ENCODE peak calls at places on chromosome 1, in six cellular contexts. R, E, Y, J, S and D are unnamed samples. For H3K36me3, the result is how much of the 10 kb centered on the place peaks cover.

GRCh38 chr1:62368989-62369388 is 49.8 kb upstream of the KANK4 start:
- DNase-seq in R (no peak), E (no peak), Y (no peak), J (no peak), S (no peak), D (no peak)

GRCh38 chr1:54837002-54837853 is 36.1 kb upstream of the TTC22 start:
- DNase-seq in R (no peak), E (no peak), Y (no peak), J (no peak), S (peak), D (no peak)

GRCh38 chr1:21624577-21625389 is 44.4 kb downstream of the RAP1GAP start:
- DNase-seq in R (no peak), E (no peak), Y (no peak), J (no peak), S (no peak), D (no peak)

GRCh38 chr1:23589506-23589872 is 30.2 kb upstream of the ID3 start:
- DNase-seq in R (no peak), E (no peak), Y (no peak), J (no peak), S (no peak), D (no peak)

GRCh38 chr1:225425211-225425786 is 2.5 kb downstream of the LBR start:
- DNase-seq in R (peak), E (no peak), Y (no peak), J (no peak), S (no peak), D (no peak)

GRCh38 chr1:118947003-118947765 is 41.0 kb downstream of the TBX15 start:
- DNase-seq in R (no peak), E (no peak), Y (no peak), J (no peak), S (no peak), D (no peak)

GRCh38 chr1:236057546-236057945 is 7.3 kb downstream of the NID1 start:
- DNase-seq in R (no peak), E (no peak), Y (no peak), J (no peak), S (no peak), D (no peak)

GRCh38 chr1:244820131-244820530 is 15.3 kb upstream of the COX20 start:
- DNase-seq in R (no peak), E (no peak), Y (no peak), J (no peak), S (peak), D (no peak)

GRCh38 chr1:1183833-1184775 is 10.4 kb downstream of the TTLL10 start:
- DNase-seq in R (no peak), E (no peak), Y (no peak), J (no peak), S (no peak), D (no peak)

GRCh38 chr1:2894381-2895041 is 93.0 kb upstream of the TTC34 start:
- DNase-seq in R (no peak), E (no peak), Y (no peak), J (no peak), S (no peak), D (no peak)

GRCh38 chr1:183773456-183773855 is 31.5 kb upstream of the RGL1 start:
- DNase-seq in R (no peak), E (no peak), Y (no peak), J (no peak), S (no peak), D (no peak)

GRCh38 chr1:182601416-182601786 is 2.8 kb downstream of the RGS16 start:
- DNase-seq in R (peak), E (peak), Y (peak), J (peak), S (peak), D (peak)

GRCh38 chr1:205283270-205284147 is 38.0 kb downstream of the NUAK2 start:
- DNase-seq in R (no peak), E (no peak), Y (no peak), J (no peak), S (no peak), D (no peak)
- TF ChIP-seq CEBPB in R (no peak), E (no peak), Y (no peak), J (no peak), S (no peak), D (no peak)

GRCh38 chr1:77757616-77758015 is 2.0 kb downstream of the USP33 start:
- DNase-seq in R (peak), E (no peak), Y (no peak), J (no peak), S (no peak), D (no peak)

GRCh38 chr1:77756052-77756754 is 3.4 kb downstream of the USP33 start:
- DNase-seq in R (no peak), E (no peak), Y (no peak), J (no peak), S (no peak), D (no peak)

GRCh38 chr1:77762072-77762476 is 2.4 kb upstream of the USP33 start:
- DNase-seq in R (peak), E (peak), Y (peak), J (no peak), S (no peak), D (peak)

GRCh38 chr1:77757066-77757584 is 2.5 kb downstream of the USP33 start:
- DNase-seq in R (no peak), E (no peak), Y (no peak), J (no peak), S (no peak), D (no peak)

DNA sequence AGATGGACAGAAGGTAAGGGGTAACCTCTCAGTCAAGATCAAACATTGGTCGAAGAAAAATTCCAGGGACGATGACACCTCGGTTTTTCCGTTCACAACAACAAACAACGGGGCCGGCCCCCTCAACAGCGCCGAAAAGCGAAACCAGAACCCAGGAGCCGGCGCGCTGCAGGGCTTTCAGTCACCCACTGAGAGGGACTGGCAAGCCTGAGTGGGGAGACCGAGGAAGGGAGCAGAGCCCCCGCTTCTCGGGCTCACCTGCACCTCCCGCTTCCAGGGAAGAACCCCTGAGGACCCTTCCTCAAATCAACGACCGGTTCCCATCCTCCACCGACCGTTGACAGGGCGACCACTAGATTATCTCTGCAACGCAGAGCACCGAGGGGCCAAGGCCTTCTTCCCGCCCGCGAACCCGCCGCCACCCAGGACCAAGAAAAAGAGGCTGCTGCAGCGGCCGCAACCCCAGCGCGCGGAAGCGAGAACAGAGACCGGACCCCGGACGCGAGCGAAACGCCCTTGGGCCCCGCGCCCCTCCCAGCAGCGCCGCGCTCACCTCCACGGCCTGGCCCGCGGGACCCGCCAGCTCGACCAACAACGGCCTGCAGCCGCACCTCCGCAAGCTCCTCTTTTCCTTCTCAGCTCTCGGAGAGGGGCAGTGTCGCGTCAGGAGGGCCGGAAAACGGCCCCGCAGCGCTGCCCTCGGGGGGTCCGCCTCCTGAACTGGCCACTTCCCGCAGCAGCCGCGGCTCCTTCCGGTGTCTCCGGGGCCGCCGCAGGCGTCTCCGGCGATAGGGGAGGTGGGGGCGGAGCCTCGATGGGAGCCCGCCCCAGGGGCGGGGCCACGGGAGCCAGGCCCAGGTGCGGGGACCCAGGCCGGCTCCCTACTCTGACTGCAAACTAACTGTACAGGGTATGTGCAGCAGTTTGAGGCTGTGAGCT is at the start of gene USP33:
- DNase-seq in R (peak), E (peak), Y (peak), J (no peak), S (peak), D (peak)
- TF ChIP-seq POLR2A in R (no peak), E (peak), Y (peak), J (peak), S (no peak), D (peak)

GRCh38 chr1:39392851-39393573 is 98.4 kb upstream of the BMP8A start:
- DNase-seq in R (no peak), E (no peak), Y (no peak), J (no peak), S (no peak), D (no peak)
- H3K36me3 ChIP-seq in R (under half), E (under half), Y (under half), J (under half), S (under half), D (under half)

DNA sequence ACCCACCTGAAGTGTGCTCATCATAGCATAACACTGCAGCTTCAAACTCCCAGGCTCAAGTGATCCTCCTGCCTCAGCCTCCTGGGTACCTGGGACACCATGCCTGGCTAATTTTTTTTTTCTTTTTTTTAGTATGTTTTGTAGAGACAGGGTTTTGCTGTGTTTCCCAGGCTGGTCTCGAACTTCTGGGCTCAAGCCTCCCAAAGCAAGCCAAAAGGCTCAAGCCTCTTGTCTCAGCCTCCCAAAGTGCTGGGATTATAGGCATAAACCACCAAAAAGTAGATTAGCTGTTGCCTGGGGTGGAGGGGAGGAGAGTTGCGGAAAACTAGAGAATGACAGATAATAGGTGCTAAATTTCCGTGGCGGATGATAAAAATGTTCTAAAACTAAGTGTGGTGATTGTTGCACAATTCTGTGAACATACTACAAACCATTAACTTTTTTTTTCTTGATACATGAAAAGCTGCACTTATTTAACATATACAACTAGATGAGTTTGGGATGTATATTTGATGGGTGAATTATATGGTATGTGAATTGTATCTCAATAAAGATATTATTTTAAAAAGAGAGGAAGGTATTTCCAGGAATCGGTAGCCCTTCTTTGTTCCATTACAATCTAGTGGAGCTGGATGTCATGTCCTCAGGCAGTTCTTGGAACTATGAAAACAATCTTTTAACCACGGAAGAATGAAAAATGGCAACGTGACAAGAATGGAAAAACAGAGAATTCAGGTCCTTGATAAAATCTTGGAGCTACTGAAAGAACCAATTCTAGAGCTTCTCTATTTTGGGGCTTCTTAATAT is 27.3 kb upstream of the MED18 start:
- DNase-seq in R (no peak), E (peak), Y (no peak), J (no peak), S (no peak), D (no peak)
- TF ChIP-seq CEBPB in R (peak), E (peak), Y (no peak), J (no peak), S (no peak), D (no peak)

GRCh38 chr1:241136401-241136800 is 220.6 kb downstream of the RGS7 start:
- DNase-seq in R (no peak), E (no peak), Y (no peak), J (no peak), S (no peak), D (no peak)

GRCh38 chr1:241140670-241141069 is 216.3 kb downstream of the RGS7 start:
- DNase-seq in R (no peak), E (no peak), Y (no peak), J (no peak), S (no peak), D (no peak)

GRCh38 chr1:241138248-241138647 is 218.8 kb downstream of the RGS7 start:
- DNase-seq in R (no peak), E (no peak), Y (no peak), J (no peak), S (no peak), D (no peak)

GRCh38 chr1:241142493-241142892 is 214.5 kb downstream of the RGS7 start:
- DNase-seq in R (no peak), E (no peak), Y (no peak), J (no peak), S (no peak), D (no peak)

GRCh38 chr1:241139047-241139446 is 218.0 kb downstream of the RGS7 start:
- DNase-seq in R (no peak), E (no peak), Y (no peak), J (no peak), S (no peak), D (no peak)
- TF ChIP-seq POLR2A in R (no peak), E (no peak), Y (no peak), J (no peak), S (no peak), D (no peak)

GRCh38 chr1:53783056-53783455 is 44.1 kb upstream of the GLIS1 start:
- DNase-seq in R (peak), E (no peak), Y (no peak), J (no peak), S (no peak), D (no peak)

GRCh38 chr1:53781654-53782053 is 42.7 kb upstream of the GLIS1 start:
- DNase-seq in R (peak), E (no peak), Y (no peak), J (no peak), S (no peak), D (no peak)

GRCh38 chr1:53771648-53772047 is 32.7 kb upstream of the GLIS1 start:
- DNase-seq in R (peak), E (no peak), Y (no peak), J (no peak), S (no peak), D (no peak)

DNA sequence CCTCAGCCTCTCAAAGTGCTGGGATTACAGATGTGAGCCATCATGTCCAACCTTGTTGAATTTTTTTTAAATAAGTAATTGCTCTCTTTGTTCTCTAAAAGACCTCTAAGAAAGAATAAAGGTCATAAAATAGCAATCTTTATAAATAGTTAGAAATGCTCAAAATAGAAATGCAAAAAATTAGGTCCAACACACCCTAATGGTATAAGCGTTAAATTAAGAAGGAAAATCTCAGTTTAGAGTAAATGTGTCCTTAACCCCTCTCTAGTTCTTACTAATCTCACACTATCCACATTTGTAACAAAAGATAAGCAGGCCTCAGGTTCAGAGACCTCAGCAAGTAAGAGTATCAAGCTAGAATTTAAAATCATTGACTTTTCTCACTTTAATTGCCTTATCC is 38.3 kb upstream of the GLIS1 start:
- DNase-seq in R (no peak), E (no peak), Y (no peak), J (no peak), S (no peak), D (no peak)
- H3K36me3 ChIP-seq in R (under half), E (half or more), Y (under half), J (under half), S (under half), D (under half)

DNA sequence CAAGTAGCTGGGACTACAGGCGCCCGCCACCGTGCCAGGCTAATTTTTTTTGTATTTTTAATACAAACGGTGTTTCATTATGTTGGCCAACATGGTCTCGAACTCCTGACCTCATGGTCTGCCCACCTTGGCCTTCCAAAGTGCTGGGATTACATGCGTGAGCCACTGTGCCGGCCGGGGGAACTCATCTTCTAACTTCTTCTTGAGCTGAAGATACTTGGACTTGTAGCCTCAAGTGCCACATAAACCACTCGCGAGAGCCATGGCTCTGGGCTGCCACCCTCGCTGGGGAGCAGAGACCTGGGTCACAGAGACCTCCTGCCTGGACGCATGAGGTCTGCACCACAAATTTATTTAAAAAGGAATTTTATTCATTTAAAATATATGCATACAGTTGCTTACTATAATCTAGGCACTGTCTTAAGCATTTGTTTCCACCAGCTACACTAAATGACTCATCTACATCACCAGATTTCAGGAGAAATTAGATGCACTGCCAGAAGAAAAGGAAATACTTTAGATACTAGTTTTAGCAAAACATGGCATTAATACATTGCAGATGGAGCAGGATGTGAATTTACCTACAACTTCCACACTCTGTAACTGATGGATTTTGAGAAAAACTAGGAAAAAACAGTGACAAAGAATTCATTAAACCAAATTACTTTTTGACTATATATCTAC is 29.9 kb upstream of the PUM1 start:
- DNase-seq in R (peak), E (no peak), Y (no peak), J (no peak), S (no peak), D (no peak)
- TF ChIP-seq CEBPB in R (no peak), E (no peak), Y (no peak), J (no peak), S (no peak), D (no peak)

GRCh38 chr1:179229214-179230140 is at the start of gene ABL2:
- DNase-seq in R (no peak), E (peak), Y (peak), J (no peak), S (peak), D (peak)
- TF ChIP-seq POLR2A in R (no peak), E (peak), Y (peak), J (peak), S (no peak), D (no peak)

DNA sequence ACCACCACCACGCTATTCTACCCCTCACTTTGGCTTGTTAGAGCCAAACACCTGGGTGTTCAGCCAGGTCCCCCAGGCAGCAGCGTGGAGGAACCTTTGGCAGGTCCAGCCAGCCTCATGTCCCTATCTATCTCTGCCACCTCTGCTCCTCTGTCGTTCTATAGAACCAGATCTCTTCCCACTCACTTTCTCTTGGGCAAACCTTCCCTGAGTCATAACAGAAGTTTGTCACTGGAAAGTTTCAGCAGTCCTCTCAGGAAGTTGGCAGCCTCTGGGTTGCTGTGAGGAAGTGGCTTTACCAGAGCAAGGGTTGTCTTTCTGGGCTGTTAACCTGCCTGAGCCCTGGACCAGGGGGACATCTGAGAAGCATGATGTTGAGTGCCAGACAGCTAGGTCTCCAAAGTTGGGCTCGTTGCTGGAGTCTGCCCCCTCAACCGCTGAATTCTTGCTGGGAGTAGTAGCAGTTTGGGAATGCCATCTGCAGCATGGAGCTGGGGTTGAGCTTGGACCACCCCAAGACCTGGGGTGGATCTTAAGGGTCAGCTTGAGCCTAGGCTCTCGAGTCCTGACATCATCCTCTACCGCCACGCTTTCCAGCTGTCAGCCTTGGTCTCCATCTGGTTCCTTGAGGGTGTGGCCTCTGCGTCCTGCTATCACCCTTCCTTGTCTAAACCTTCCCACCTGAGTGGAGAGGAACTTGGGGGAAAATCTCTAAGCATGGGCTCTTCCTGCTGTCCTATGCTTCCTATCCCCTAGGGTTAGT is 870 bp upstream of the SH3BGRL3 start:
- DNase-seq in R (peak), E (peak), Y (no peak), J (no peak), S (no peak), D (no peak)
- H3K36me3 ChIP-seq in R (under half), E (half or more), Y (under half), J (under half), S (under half), D (under half)